ENCODE peak calls at places on chromosome 5, in six cellular contexts. L, A, E, C, U and Q are unnamed samples.

GRCh38 chr5:38714240-38714639 is 131.6 kb upstream of the OSMR start:
- DNase-seq in E (no peak), U (no peak), L (no peak), C (no peak), A (no peak), Q (no peak)

GRCh38 chr5:146755781-146756180 is 122.8 kb downstream of the PPP2R2B start:
- DNase-seq in E (no peak), C (no peak), U (no peak), L (no peak), A (no peak), Q (peak)

GRCh38 chr5:88770290-88771257 is 112.4 kb downstream of the MEF2C start:
- DNase-seq in A (no peak), E (no peak), C (no peak), L (peak), U (no peak), Q (no peak)

GRCh38 chr5:116524505-116524904 is 50.1 kb downstream of the SEMA6A start:
- DNase-seq in E (no peak), U (no peak), A (no peak), C (no peak), L (no peak), Q (no peak)

GRCh38 chr5:473344-474192 is 30.6 kb downstream of the EXOC3 start:
- DNase-seq in A (peak), E (no peak), U (no peak), C (peak), L (peak), Q (peak)

GRCh38 chr5:82183828-82184227 is 94.3 kb downstream of the RPS23 start:
- DNase-seq in A (peak), C (no peak), E (no peak), L (peak), U (no peak), Q (peak)

GRCh38 chr5:155936520-155937406 is 390.2 kb upstream of the SGCD start:
- DNase-seq in A (no peak), L (no peak), U (no peak), E (peak), C (no peak), Q (no peak)

GRCh38 chr5:137466888-137467287 is 32.2 kb downstream of the SPOCK1 start:
- DNase-seq in A (no peak), U (no peak), E (no peak), L (no peak), C (no peak), Q (no peak)

GRCh38 chr5:180784497-180785097 is 18.0 kb downstream of the MGAT1 start:
- DNase-seq in U (no peak), L (peak), E (peak), A (peak), C (no peak), Q (peak)

GRCh38 chr5:91794856-91795548 is 411.9 kb upstream of the ARRDC3 start:
- DNase-seq in E (no peak), A (no peak), C (no peak), L (no peak), U (no peak), Q (no peak)

GRCh38 chr5:125026900-125027731 is 280.7 kb upstream of the ZNF608 start:
- DNase-seq in L (no peak), U (no peak), A (peak), E (no peak), C (no peak), Q (peak)

GRCh38 chr5:54889826-54890225 is 95.6 kb downstream of the ESM1 start:
- DNase-seq in E (no peak), A (peak), L (peak), U (no peak), C (no peak), Q (no peak)

GRCh38 chr5:174816858-174817257 is 92.5 kb downstream of the MSX2 start:
- DNase-seq in U (no peak), E (no peak), C (no peak), L (no peak), A (no peak), Q (peak)

GRCh38 chr5:31355337-31355736 is 161.9 kb downstream of the CDH6 start:
- DNase-seq in L (no peak), U (no peak), A (no peak), C (no peak), E (no peak), Q (no peak)

GRCh38 chr5:111507276-111507675 is 5.1 kb downstream of the STARD4 start:
- DNase-seq in A (no peak), U (no peak), L (no peak), E (no peak), C (no peak), Q (peak)

GRCh38 chr5:71974165-71974564 is 133.1 kb upstream of the MAP1B start:
- DNase-seq in A (peak), L (no peak), C (no peak), E (no peak), U (no peak), Q (no peak)

GRCh38 chr5:112930082-112930344 is 8.0 kb upstream of the REEP5 start:
- DNase-seq in L (no peak), A (no peak), E (no peak), U (no peak), C (no peak), Q (no peak)

GRCh38 chr5:157115502-157115901 is 6.7 kb upstream of the HAVCR2 start:
- DNase-seq in A (no peak), E (no peak), C (no peak), U (no peak), L (no peak), Q (no peak)

DNA sequence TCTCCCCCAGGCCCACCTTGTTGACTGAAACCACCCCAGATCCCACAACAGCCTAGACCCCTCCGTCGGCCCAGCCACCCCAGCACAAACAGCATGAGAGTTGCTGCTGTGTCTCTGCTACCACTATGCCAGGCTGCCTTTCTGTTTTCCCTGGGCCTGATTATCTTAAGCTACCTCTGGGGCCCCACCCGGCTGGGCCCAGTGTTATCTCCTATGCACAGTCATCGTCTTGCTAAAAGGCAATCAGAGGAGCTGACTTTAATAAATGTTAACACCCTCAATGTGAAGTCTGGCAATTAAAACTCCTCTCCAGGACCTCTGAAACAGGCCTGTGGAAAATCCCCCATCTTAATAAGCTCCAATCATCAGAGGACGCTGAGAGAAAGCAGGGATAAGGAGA is 144.9 kb downstream of the FAM114A2 start:
- DNase-seq in A (no peak), U (no peak), C (no peak), L (no peak), E (no peak), Q (no peak)
- H2BK120ac ChIP-seq in A (no peak), U (no peak), C (no peak), L (peak), E (no peak), Q (no peak)

DNA sequence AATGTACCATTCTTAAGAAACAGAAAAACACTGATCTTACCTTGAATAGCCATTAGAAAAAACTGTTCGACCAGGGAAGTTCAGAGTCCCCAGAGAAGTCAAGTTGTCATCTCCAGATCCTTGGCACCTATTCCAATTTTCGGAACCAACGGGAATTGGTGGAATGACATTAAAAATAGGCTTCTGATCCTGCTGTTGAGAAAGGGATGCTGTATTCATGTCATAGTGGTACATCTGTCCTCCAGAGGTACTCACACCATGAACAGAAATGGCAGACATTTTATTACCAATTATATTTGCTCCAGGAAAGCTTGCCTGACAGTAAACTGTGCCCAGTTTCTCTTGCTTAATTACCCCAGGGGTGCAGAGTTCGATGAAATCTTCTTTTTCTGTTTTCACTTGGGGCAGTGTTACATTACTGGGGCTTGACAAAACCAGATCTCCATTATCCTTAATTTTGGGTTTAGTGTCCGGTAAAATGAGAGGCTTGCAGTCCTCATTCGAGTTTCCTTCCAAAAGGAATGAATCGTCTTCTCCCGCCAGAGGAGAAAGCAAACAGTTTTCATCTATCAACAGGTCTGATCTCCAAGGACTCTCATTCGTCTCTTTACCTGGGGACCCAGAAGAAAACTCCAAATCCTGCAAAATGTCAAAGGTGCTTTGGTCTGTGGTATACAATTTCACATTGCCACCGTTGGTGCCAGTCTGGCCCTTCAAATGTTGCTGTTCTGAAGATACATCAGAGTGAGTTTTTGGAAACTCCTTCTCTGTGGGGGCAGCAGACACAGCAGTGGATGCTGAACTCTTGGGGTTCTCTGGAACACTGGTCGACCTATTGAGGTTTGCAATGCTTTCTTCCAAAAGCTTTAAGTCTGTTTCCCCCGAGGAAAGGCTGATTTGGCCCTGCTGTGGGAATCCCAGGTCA is 3.6 kb downstream of the NR3C1 start:
- DNase-seq in L (no peak), E (no peak), A (no peak), C (no peak), U (no peak), Q (no peak)
- H3K23ac ChIP-seq in L (peak), E (no peak), A (no peak), C (no peak), U (no peak), Q (no peak)

DNA sequence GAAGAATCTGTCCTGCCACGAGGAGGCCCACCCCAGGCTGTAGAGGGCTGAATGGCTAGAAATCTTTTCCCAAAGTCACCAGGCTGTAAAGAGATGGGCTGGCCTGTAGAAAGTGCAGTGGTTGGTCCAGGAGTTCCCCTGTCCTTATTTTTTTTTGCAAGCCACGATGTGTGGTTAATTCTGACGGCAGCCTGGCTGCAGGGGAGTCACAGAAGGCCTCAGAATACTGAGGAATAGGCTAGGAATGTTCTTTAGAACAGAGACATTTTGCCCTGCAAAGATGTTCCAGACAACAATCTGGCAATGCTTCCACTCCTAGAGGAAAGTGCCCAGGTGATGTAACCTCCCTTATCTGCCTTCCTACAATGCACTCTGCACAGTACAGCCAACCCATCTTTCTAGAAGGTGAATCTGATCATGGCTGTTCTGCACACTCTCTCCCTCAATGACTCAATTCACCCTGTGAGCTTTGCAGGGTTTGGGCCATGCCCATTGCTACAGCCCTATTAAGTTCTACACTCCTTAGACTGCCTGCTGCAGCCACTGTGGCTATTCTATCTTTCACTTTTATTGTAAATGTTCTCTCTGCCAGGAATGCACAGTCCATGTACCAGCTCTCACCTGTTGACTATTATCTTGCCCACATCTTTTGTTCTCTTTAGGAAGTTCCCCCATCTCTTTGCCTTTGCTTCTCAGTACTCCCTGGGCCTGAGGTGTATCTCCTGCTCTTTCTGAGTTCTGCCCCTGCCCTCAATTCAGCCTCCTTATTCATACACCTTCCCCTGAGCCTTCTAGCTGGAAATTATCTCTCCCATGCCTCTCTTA is 377.8 kb upstream of the CLINT1 start:
- DNase-seq in U (no peak), E (no peak), L (no peak), C (no peak), A (no peak), Q (no peak)
- H2AFZ ChIP-seq in U (no peak), E (no peak), L (no peak), C (no peak), A (no peak), Q (no peak)

DNA sequence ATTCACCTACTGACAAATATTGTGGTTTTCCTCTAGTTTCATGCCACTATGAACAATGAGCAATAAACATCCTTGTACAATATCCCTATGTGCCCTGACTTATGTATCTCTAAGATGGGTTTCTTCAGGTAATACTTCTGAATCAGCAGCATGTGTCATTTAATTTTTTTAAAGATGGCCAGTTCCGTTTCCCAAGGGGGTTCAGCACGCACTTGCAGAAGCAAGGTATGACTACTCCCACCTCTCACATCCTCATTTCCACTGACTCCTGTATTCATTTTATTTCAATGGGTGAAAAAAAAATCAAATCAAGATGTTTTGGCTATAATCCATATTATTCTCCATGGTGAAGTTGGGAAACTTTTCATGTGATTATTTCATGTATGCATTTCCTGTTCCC is 14.7 kb upstream of the ADAMTS19 start:
- DNase-seq in C (no peak), L (no peak), U (no peak), E (no peak), A (no peak), Q (no peak)
- H2BK120ac ChIP-seq in C (no peak), L (no peak), U (no peak), E (no peak), A (no peak), Q (no peak)

GRCh38 chr5:141493500-141494422 is 4.9 kb downstream of the PCDHGC5 start:
- DNase-seq in A (no peak), U (no peak), C (no peak), E (no peak), L (peak), Q (no peak)

GRCh38 chr5:141495456-141495811 is 6.6 kb downstream of the PCDHGC5 start:
- DNase-seq in A (no peak), C (no peak), U (no peak), L (no peak), E (no peak), Q (no peak)

GRCh38 chr5:141492168-141492885 is 3.4 kb downstream of the PCDHGC5 start:
- DNase-seq in C (no peak), A (no peak), U (no peak), L (no peak), E (peak), Q (no peak)

GRCh38 chr5:141494761-141495455 is 6.0 kb downstream of the PCDHGC5 start:
- DNase-seq in U (no peak), A (peak), C (no peak), L (peak), E (peak), Q (no peak)

GRCh38 chr5:141496038-141496437 is 7.2 kb downstream of the PCDHGC5 start:
- DNase-seq in L (no peak), E (peak), U (no peak), A (no peak), C (no peak), Q (no peak)
- H3K23ac ChIP-seq in L (no peak), E (no peak), U (no peak), A (peak), C (no peak), Q (no peak)

DNA sequence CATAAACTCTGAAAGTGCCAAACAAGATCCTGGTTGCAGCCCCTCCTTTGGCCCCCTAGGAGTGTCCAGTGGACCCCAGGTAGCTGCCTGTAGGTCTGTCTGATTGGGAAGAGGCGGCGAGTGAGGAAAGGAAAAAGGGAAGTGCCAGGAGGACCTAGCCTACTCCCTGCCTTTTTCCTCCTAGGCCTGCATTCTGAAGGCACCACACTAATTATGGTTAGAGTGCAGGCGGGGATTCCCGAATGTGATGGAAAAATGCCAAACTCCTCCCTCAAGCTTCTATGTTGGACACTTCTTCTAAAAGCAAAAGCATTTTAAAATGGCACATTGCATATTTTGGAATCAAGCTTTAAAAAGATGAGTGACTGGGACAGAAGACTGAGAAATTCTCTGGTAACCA is 83.2 kb upstream of the SMIM15 start:
- DNase-seq in U (no peak), E (no peak), C (no peak), A (no peak), L (peak), Q (peak)
- H2AFZ ChIP-seq in U (peak), E (no peak), C (no peak), A (no peak), L (peak), Q (no peak)

DNA sequence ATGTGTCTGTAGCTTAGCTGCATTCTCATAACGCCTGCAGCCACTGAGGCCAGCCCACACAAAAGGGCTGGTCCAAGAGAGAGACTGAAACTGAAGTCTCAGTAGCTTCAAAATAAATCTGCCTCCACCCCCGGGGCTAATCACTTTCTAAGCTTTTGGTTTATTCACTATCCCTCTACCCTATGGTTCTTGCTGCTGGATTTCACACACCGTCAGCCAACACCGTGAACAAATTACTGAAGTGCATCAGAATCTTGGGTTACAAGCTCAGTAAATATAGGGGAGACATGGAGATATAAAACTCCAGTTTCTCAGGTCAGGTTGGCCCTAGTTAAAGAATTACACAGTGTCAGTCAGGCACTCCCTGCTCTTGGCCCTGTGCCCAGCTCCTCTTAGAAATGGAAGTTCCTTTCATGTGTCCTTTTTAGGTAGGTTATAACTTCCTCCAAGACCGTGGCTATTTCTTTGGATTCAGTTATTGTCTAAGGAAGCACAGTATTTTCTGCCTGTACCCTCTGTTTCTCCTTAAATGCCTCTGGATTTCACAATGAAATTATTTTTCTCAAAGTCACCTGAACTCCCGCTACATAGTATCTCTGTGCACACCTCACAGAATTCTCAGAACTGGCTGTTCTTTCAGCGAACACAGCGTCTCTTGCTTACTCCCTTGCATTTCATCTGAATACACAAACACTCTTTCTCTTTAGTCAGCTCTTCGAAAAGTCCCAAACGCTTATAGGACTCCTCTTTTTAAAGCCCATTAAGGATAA is 112.5 kb downstream of the FAM174A start:
- DNase-seq in E (no peak), L (no peak), C (no peak), A (no peak), U (no peak), Q (peak)
- H2BK120ac ChIP-seq in E (no peak), L (no peak), C (no peak), A (no peak), U (no peak), Q (no peak)

GRCh38 chr5:78689893-78690592 is 41.5 kb upstream of the LHFPL2 start:
- DNase-seq in U (no peak), A (no peak), L (no peak), E (no peak), C (no peak), Q (no peak)
- H3K23ac ChIP-seq in U (no peak), A (no peak), L (no peak), E (no peak), C (no peak), Q (no peak)

DNA sequence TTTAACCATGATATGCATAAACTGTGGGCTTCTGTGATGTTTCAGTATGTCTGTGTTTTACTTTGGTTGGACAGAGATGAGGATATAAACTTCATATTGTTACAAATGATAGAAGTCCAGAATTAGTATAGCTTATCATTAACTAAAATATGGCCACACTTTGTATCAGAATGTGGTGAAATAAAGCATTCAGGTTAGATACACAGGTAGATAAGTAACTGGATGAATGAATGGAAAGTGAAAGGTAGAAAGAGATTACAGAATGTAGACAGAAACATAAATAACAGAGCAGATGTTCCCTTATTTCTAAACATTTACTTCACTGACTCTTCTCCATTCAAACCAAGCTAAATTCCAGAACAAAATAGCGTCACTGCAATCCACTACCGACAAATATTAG is 1033.8 kb downstream of the CDH18 start:
- DNase-seq in L (no peak), A (no peak), U (no peak), C (no peak), E (no peak), Q (peak)
- H2AFZ ChIP-seq in L (no peak), A (no peak), U (no peak), C (no peak), E (no peak), Q (no peak)